ENCODE peak calls at places on chromosome 7, in eight cellular contexts. One of them, this sample, is unnamed.

GRCh38 chr7:42745357-42746022 is 166.4 kb downstream of the C7orf25 start:
- DNase-seq in non-pigmented ciliary epithelial cell: no peak
- DNase-seq in SJSA1: no peak
- DNase-seq in HEK293T: peak
- DNase-seq in HL-60: no peak
- DNase-seq in NCI-H345: no peak
- DNase-seq in RWPE1: no peak
- DNase-seq in stimulated activated CD4-positive, alpha-beta T cell treated with anti-CD3 and anti-CD28 coated beads, TNF-alpha, amount 100 ng/mL, for 48 hours: peak
- DNase-seq in this sample: no peak

GRCh38 chr7:12493407-12493806 is 77.1 kb upstream of the SCIN start:
- DNase-seq in HL-60: no peak
- DNase-seq in RWPE1: no peak
- DNase-seq in SJSA1: no peak
- DNase-seq in NCI-H345: no peak
- DNase-seq in non-pigmented ciliary epithelial cell: no peak
- DNase-seq in HEK293T: no peak
- DNase-seq in stimulated activated CD4-positive, alpha-beta T cell treated with anti-CD3 and anti-CD28 coated beads, TNF-alpha, amount 100 ng/mL, for 48 hours: no peak
- DNase-seq in this sample: no peak

GRCh38 chr7:43937444-43937843 is 11.2 kb downstream of the UBE2D4 start:
- DNase-seq in SJSA1: no peak
- DNase-seq in HL-60: no peak
- DNase-seq in NCI-H345: no peak
- DNase-seq in stimulated activated CD4-positive, alpha-beta T cell treated with anti-CD3 and anti-CD28 coated beads, TNF-alpha, amount 100 ng/mL, for 48 hours: no peak
- DNase-seq in non-pigmented ciliary epithelial cell: no peak
- DNase-seq in HEK293T: no peak
- DNase-seq in RWPE1: no peak
- DNase-seq in this sample: no peak

GRCh38 chr7:148773344-148773743 is 74.6 kb downstream of the CUL1 start:
- DNase-seq in HEK293T: no peak
- DNase-seq in SJSA1: peak
- DNase-seq in RWPE1: no peak
- DNase-seq in NCI-H345: peak
- DNase-seq in stimulated activated CD4-positive, alpha-beta T cell treated with anti-CD3 and anti-CD28 coated beads, TNF-alpha, amount 100 ng/mL, for 48 hours: no peak
- DNase-seq in HL-60: no peak
- DNase-seq in non-pigmented ciliary epithelial cell: no peak
- DNase-seq in this sample: no peak

GRCh38 chr7:117277576-117277975 is 45.3 kb downstream of the WNT2 start:
- DNase-seq in RWPE1: no peak
- DNase-seq in non-pigmented ciliary epithelial cell: no peak
- DNase-seq in SJSA1: no peak
- DNase-seq in HEK293T: no peak
- DNase-seq in NCI-H345: no peak
- DNase-seq in stimulated activated CD4-positive, alpha-beta T cell treated with anti-CD3 and anti-CD28 coated beads, TNF-alpha, amount 100 ng/mL, for 48 hours: no peak
- DNase-seq in HL-60: no peak
- DNase-seq in this sample: no peak

GRCh38 chr7:79774150-79774549 is 320.7 kb upstream of the MAGI2 start:
- DNase-seq in NCI-H345: no peak
- DNase-seq in stimulated activated CD4-positive, alpha-beta T cell treated with anti-CD3 and anti-CD28 coated beads, TNF-alpha, amount 100 ng/mL, for 48 hours: no peak
- DNase-seq in RWPE1: peak
- DNase-seq in SJSA1: no peak
- DNase-seq in non-pigmented ciliary epithelial cell: no peak
- DNase-seq in HEK293T: no peak
- DNase-seq in HL-60: no peak
- DNase-seq in this sample: no peak

GRCh38 chr7:42574693-42575084 is 337.2 kb downstream of the C7orf25 start:
- DNase-seq in HEK293T: peak
- DNase-seq in RWPE1: no peak
- DNase-seq in SJSA1: no peak
- DNase-seq in HL-60: no peak
- DNase-seq in non-pigmented ciliary epithelial cell: no peak
- DNase-seq in NCI-H345: no peak
- DNase-seq in stimulated activated CD4-positive, alpha-beta T cell treated with anti-CD3 and anti-CD28 coated beads, TNF-alpha, amount 100 ng/mL, for 48 hours: no peak
- DNase-seq in this sample: no peak

GRCh38 chr7:38367301-38367700 is 93.9 kb upstream of the TARP start:
- DNase-seq in SJSA1: no peak
- DNase-seq in HEK293T: no peak
- DNase-seq in non-pigmented ciliary epithelial cell: no peak
- DNase-seq in HL-60: no peak
- DNase-seq in stimulated activated CD4-positive, alpha-beta T cell treated with anti-CD3 and anti-CD28 coated beads, TNF-alpha, amount 100 ng/mL, for 48 hours: no peak
- DNase-seq in RWPE1: no peak
- DNase-seq in NCI-H345: no peak
- DNase-seq in this sample: no peak

GRCh38 chr7:135213831-135214230 is 2.5 kb upstream of the WDR91 start:
- DNase-seq in NCI-H345: no peak
- DNase-seq in RWPE1: no peak
- DNase-seq in HEK293T: no peak
- DNase-seq in stimulated activated CD4-positive, alpha-beta T cell treated with anti-CD3 and anti-CD28 coated beads, TNF-alpha, amount 100 ng/mL, for 48 hours: no peak
- DNase-seq in HL-60: no peak
- DNase-seq in non-pigmented ciliary epithelial cell: no peak
- DNase-seq in SJSA1: no peak
- DNase-seq in this sample: no peak

GRCh38 chr7:37738338-37738737 is 54.8 kb downstream of the GPR141 start:
- DNase-seq in HL-60: no peak
- DNase-seq in stimulated activated CD4-positive, alpha-beta T cell treated with anti-CD3 and anti-CD28 coated beads, TNF-alpha, amount 100 ng/mL, for 48 hours: no peak
- DNase-seq in non-pigmented ciliary epithelial cell: no peak
- DNase-seq in SJSA1: no peak
- DNase-seq in HEK293T: no peak
- DNase-seq in RWPE1: no peak
- DNase-seq in NCI-H345: no peak
- DNase-seq in this sample: no peak

GRCh38 chr7:102248456-102249395 is 37.9 kb upstream of the SH2B2 start:
- DNase-seq in non-pigmented ciliary epithelial cell: no peak
- DNase-seq in HEK293T: no peak
- DNase-seq in NCI-H345: no peak
- DNase-seq in SJSA1: no peak
- DNase-seq in HL-60: no peak
- DNase-seq in RWPE1: no peak
- DNase-seq in stimulated activated CD4-positive, alpha-beta T cell treated with anti-CD3 and anti-CD28 coated beads, TNF-alpha, amount 100 ng/mL, for 48 hours: no peak
- DNase-seq in this sample: no peak

GRCh38 chr7:20010877-20011276 is 206.3 kb downstream of the MACC1 start:
- DNase-seq in RWPE1: no peak
- DNase-seq in non-pigmented ciliary epithelial cell: no peak
- DNase-seq in stimulated activated CD4-positive, alpha-beta T cell treated with anti-CD3 and anti-CD28 coated beads, TNF-alpha, amount 100 ng/mL, for 48 hours: no peak
- DNase-seq in SJSA1: no peak
- DNase-seq in HEK293T: no peak
- DNase-seq in NCI-H345: no peak
- DNase-seq in HL-60: no peak
- DNase-seq in this sample: no peak

GRCh38 chr7:12358694-12359093 is 45.0 kb downstream of the VWDE start:
- DNase-seq in stimulated activated CD4-positive, alpha-beta T cell treated with anti-CD3 and anti-CD28 coated beads, TNF-alpha, amount 100 ng/mL, for 48 hours: no peak
- DNase-seq in RWPE1: no peak
- DNase-seq in HL-60: no peak
- DNase-seq in NCI-H345: no peak
- DNase-seq in non-pigmented ciliary epithelial cell: no peak
- DNase-seq in HEK293T: no peak
- DNase-seq in SJSA1: no peak
- DNase-seq in this sample: no peak

GRCh38 chr7:133572087-133572486 is 319.2 kb downstream of the EXOC4 start:
- DNase-seq in SJSA1: no peak
- DNase-seq in stimulated activated CD4-positive, alpha-beta T cell treated with anti-CD3 and anti-CD28 coated beads, TNF-alpha, amount 100 ng/mL, for 48 hours: no peak
- DNase-seq in HEK293T: no peak
- DNase-seq in RWPE1: peak
- DNase-seq in HL-60: no peak
- DNase-seq in non-pigmented ciliary epithelial cell: no peak
- DNase-seq in NCI-H345: no peak
- DNase-seq in this sample: no peak

GRCh38 chr7:44882899-44883298 is 2.4 kb downstream of the PURB start:
- DNase-seq in NCI-H345: no peak
- DNase-seq in non-pigmented ciliary epithelial cell: no peak
- DNase-seq in HL-60: no peak
- DNase-seq in SJSA1: no peak
- DNase-seq in stimulated activated CD4-positive, alpha-beta T cell treated with anti-CD3 and anti-CD28 coated beads, TNF-alpha, amount 100 ng/mL, for 48 hours: no peak
- DNase-seq in HEK293T: no peak
- DNase-seq in RWPE1: no peak
- DNase-seq in this sample: no peak

GRCh38 chr7:1100386-1100785 is 12.5 kb downstream of the GPER1 start:
- DNase-seq in HEK293T: no peak
- DNase-seq in HL-60: no peak
- DNase-seq in SJSA1: no peak
- DNase-seq in non-pigmented ciliary epithelial cell: no peak
- DNase-seq in stimulated activated CD4-positive, alpha-beta T cell treated with anti-CD3 and anti-CD28 coated beads, TNF-alpha, amount 100 ng/mL, for 48 hours: no peak
- DNase-seq in NCI-H345: no peak
- DNase-seq in RWPE1: no peak
- DNase-seq in this sample: no peak

GRCh38 chr7:128366290-128366689 is 4.8 kb upstream of the PRRT4 start:
- DNase-seq in NCI-H345: no peak
- DNase-seq in RWPE1: no peak
- DNase-seq in stimulated activated CD4-positive, alpha-beta T cell treated with anti-CD3 and anti-CD28 coated beads, TNF-alpha, amount 100 ng/mL, for 48 hours: no peak
- DNase-seq in non-pigmented ciliary epithelial cell: no peak
- DNase-seq in HEK293T: no peak
- DNase-seq in HL-60: no peak
- DNase-seq in SJSA1: no peak
- DNase-seq in this sample: no peak

GRCh38 chr7:87543623-87544022 is 57.1 kb downstream of the ABCB1 start:
- DNase-seq in NCI-H345: no peak
- DNase-seq in HL-60: no peak
- DNase-seq in SJSA1: no peak
- DNase-seq in non-pigmented ciliary epithelial cell: peak
- DNase-seq in RWPE1: no peak
- DNase-seq in stimulated activated CD4-positive, alpha-beta T cell treated with anti-CD3 and anti-CD28 coated beads, TNF-alpha, amount 100 ng/mL, for 48 hours: no peak
- DNase-seq in HEK293T: no peak
- DNase-seq in this sample: no peak

GRCh38 chr7:98626393-98627061 is 9.4 kb downstream of the NPTX2 start:
- DNase-seq in SJSA1: no peak
- DNase-seq in HL-60: no peak
- DNase-seq in non-pigmented ciliary epithelial cell: no peak
- DNase-seq in stimulated activated CD4-positive, alpha-beta T cell treated with anti-CD3 and anti-CD28 coated beads, TNF-alpha, amount 100 ng/mL, for 48 hours: no peak
- DNase-seq in NCI-H345: no peak
- DNase-seq in RWPE1: no peak
- DNase-seq in HEK293T: no peak
- DNase-seq in this sample: no peak

GRCh38 chr7:19000410-19000809 is 117.0 kb downstream of the TWIST1 start:
- DNase-seq in SJSA1: no peak
- DNase-seq in HL-60: no peak
- DNase-seq in NCI-H345: no peak
- DNase-seq in RWPE1: no peak
- DNase-seq in stimulated activated CD4-positive, alpha-beta T cell treated with anti-CD3 and anti-CD28 coated beads, TNF-alpha, amount 100 ng/mL, for 48 hours: no peak
- DNase-seq in HEK293T: no peak
- DNase-seq in non-pigmented ciliary epithelial cell: no peak
- DNase-seq in this sample: no peak

GRCh38 chr7:22116451-22117027 is 170.8 kb upstream of the CDCA7L start:
- DNase-seq in stimulated activated CD4-positive, alpha-beta T cell treated with anti-CD3 and anti-CD28 coated beads, TNF-alpha, amount 100 ng/mL, for 48 hours: no peak
- DNase-seq in HL-60: no peak
- DNase-seq in NCI-H345: no peak
- DNase-seq in HEK293T: no peak
- DNase-seq in RWPE1: no peak
- DNase-seq in non-pigmented ciliary epithelial cell: no peak
- DNase-seq in SJSA1: no peak
- DNase-seq in this sample: no peak

GRCh38 chr7:148540041-148540738 is 50.4 kb upstream of the C7orf33 start:
- DNase-seq in HEK293T: no peak
- DNase-seq in HL-60: no peak
- DNase-seq in SJSA1: peak
- DNase-seq in non-pigmented ciliary epithelial cell: no peak
- DNase-seq in RWPE1: peak
- DNase-seq in stimulated activated CD4-positive, alpha-beta T cell treated with anti-CD3 and anti-CD28 coated beads, TNF-alpha, amount 100 ng/mL, for 48 hours: no peak
- DNase-seq in NCI-H345: no peak
- DNase-seq in this sample: no peak

GRCh38 chr7:132836746-132837145 is 245.1 kb downstream of the CHCHD3 start:
- DNase-seq in HEK293T: no peak
- DNase-seq in NCI-H345: no peak
- DNase-seq in stimulated activated CD4-positive, alpha-beta T cell treated with anti-CD3 and anti-CD28 coated beads, TNF-alpha, amount 100 ng/mL, for 48 hours: no peak
- DNase-seq in non-pigmented ciliary epithelial cell: peak
- DNase-seq in HL-60: no peak
- DNase-seq in SJSA1: no peak
- DNase-seq in RWPE1: no peak
- DNase-seq in this sample: no peak

GRCh38 chr7:141654551-141654950 is 47.4 kb downstream of the DENND11 start:
- DNase-seq in non-pigmented ciliary epithelial cell: no peak
- DNase-seq in HL-60: peak
- DNase-seq in HEK293T: peak
- DNase-seq in RWPE1: peak
- DNase-seq in NCI-H345: peak
- DNase-seq in SJSA1: peak
- DNase-seq in stimulated activated CD4-positive, alpha-beta T cell treated with anti-CD3 and anti-CD28 coated beads, TNF-alpha, amount 100 ng/mL, for 48 hours: peak
- DNase-seq in this sample: peak

GRCh38 chr7:151327659-151328058 is 14.0 kb upstream of the NUB1 start:
- DNase-seq in non-pigmented ciliary epithelial cell: no peak
- DNase-seq in NCI-H345: no peak
- DNase-seq in HL-60: no peak
- DNase-seq in HEK293T: no peak
- DNase-seq in SJSA1: no peak
- DNase-seq in stimulated activated CD4-positive, alpha-beta T cell treated with anti-CD3 and anti-CD28 coated beads, TNF-alpha, amount 100 ng/mL, for 48 hours: no peak
- DNase-seq in RWPE1: no peak
- DNase-seq in this sample: no peak

GRCh38 chr7:103821105-103821504 is 168.4 kb downstream of the RELN start:
- DNase-seq in HL-60: no peak
- DNase-seq in non-pigmented ciliary epithelial cell: no peak
- DNase-seq in NCI-H345: no peak
- DNase-seq in RWPE1: no peak
- DNase-seq in stimulated activated CD4-positive, alpha-beta T cell treated with anti-CD3 and anti-CD28 coated beads, TNF-alpha, amount 100 ng/mL, for 48 hours: no peak
- DNase-seq in HEK293T: no peak
- DNase-seq in SJSA1: no peak
- DNase-seq in this sample: no peak

GRCh38 chr7:142188159-142188558 is 69.7 kb downstream of the PRSS58 start:
- DNase-seq in non-pigmented ciliary epithelial cell: no peak
- DNase-seq in HEK293T: no peak
- DNase-seq in NCI-H345: no peak
- DNase-seq in RWPE1: no peak
- DNase-seq in SJSA1: no peak
- DNase-seq in HL-60: peak
- DNase-seq in stimulated activated CD4-positive, alpha-beta T cell treated with anti-CD3 and anti-CD28 coated beads, TNF-alpha, amount 100 ng/mL, for 48 hours: no peak
- DNase-seq in this sample: no peak

GRCh38 chr7:8260871-8261707 is 878 bp downstream of the ICA1 start:
- DNase-seq in NCI-H345: peak
- DNase-seq in HL-60: no peak
- DNase-seq in stimulated activated CD4-positive, alpha-beta T cell treated with anti-CD3 and anti-CD28 coated beads, TNF-alpha, amount 100 ng/mL, for 48 hours: no peak
- DNase-seq in HEK293T: peak
- DNase-seq in SJSA1: no peak
- DNase-seq in non-pigmented ciliary epithelial cell: no peak
- DNase-seq in RWPE1: peak
- DNase-seq in this sample: no peak

GRCh38 chr7:78499283-78499682 is 700.7 kb downstream of the PHTF2 start:
- DNase-seq in SJSA1: no peak
- DNase-seq in stimulated activated CD4-positive, alpha-beta T cell treated with anti-CD3 and anti-CD28 coated beads, TNF-alpha, amount 100 ng/mL, for 48 hours: no peak
- DNase-seq in NCI-H345: no peak
- DNase-seq in RWPE1: no peak
- DNase-seq in non-pigmented ciliary epithelial cell: no peak
- DNase-seq in HEK293T: no peak
- DNase-seq in HL-60: no peak
- DNase-seq in this sample: no peak

GRCh38 chr7:69739906-69740545 is 141.8 kb downstream of the AUTS2 start:
- DNase-seq in NCI-H345: peak
- DNase-seq in stimulated activated CD4-positive, alpha-beta T cell treated with anti-CD3 and anti-CD28 coated beads, TNF-alpha, amount 100 ng/mL, for 48 hours: no peak
- DNase-seq in HL-60: no peak
- DNase-seq in non-pigmented ciliary epithelial cell: no peak
- DNase-seq in RWPE1: no peak
- DNase-seq in HEK293T: peak
- DNase-seq in SJSA1: no peak
- DNase-seq in this sample: no peak

GRCh38 chr7:37510043-37510634 is 61.5 kb upstream of the ELMO1 start:
- DNase-seq in HEK293T: peak
- DNase-seq in non-pigmented ciliary epithelial cell: no peak
- DNase-seq in NCI-H345: no peak
- DNase-seq in RWPE1: no peak
- DNase-seq in HL-60: no peak
- DNase-seq in stimulated activated CD4-positive, alpha-beta T cell treated with anti-CD3 and anti-CD28 coated beads, TNF-alpha, amount 100 ng/mL, for 48 hours: peak
- DNase-seq in SJSA1: peak
- DNase-seq in this sample: no peak

GRCh38 chr7:45878457-45879144 is 5.7 kb upstream of the CCDC201 start:
- DNase-seq in non-pigmented ciliary epithelial cell: no peak
- DNase-seq in HEK293T: no peak
- DNase-seq in NCI-H345: no peak
- DNase-seq in HL-60: no peak
- DNase-seq in SJSA1: no peak
- DNase-seq in RWPE1: no peak
- DNase-seq in stimulated activated CD4-positive, alpha-beta T cell treated with anti-CD3 and anti-CD28 coated beads, TNF-alpha, amount 100 ng/mL, for 48 hours: no peak
- DNase-seq in this sample: no peak

GRCh38 chr7:93515144-93515543 is 59.4 kb downstream of the CALCR start:
- DNase-seq in non-pigmented ciliary epithelial cell: no peak
- DNase-seq in RWPE1: peak
- DNase-seq in HEK293T: no peak
- DNase-seq in SJSA1: no peak
- DNase-seq in NCI-H345: no peak
- DNase-seq in HL-60: no peak
- DNase-seq in stimulated activated CD4-positive, alpha-beta T cell treated with anti-CD3 and anti-CD28 coated beads, TNF-alpha, amount 100 ng/mL, for 48 hours: no peak
- DNase-seq in this sample: no peak

GRCh38 chr7:155665957-155666287 is 21.5 kb downstream of the RBM33 start:
- DNase-seq in SJSA1: peak
- DNase-seq in RWPE1: peak
- DNase-seq in HEK293T: no peak
- DNase-seq in NCI-H345: no peak
- DNase-seq in HL-60: no peak
- DNase-seq in non-pigmented ciliary epithelial cell: peak
- DNase-seq in stimulated activated CD4-positive, alpha-beta T cell treated with anti-CD3 and anti-CD28 coated beads, TNF-alpha, amount 100 ng/mL, for 48 hours: no peak
- DNase-seq in this sample: peak